ENCODE peak calls at places on chromosome 10, in ten cellular contexts. O, I, Z, X, F, J, N, K, E and G are unnamed samples.

GRCh38 chr10:70634011-70634410 is 31.5 kb upstream of the PRF1 start:
- DNase-seq in N (no peak), O (peak; percentile 61), K (no peak), Z (no peak), F (no peak), I (no peak), J (no peak), E (no peak), X (no peak), G (no peak)

GRCh38 chr10:24303522-24304310 is 94.8 kb downstream of the KIAA1217 start:
- DNase-seq in X (no peak), K (no peak), Z (no peak), F (no peak), N (no peak), E (no peak), J (no peak), O (no peak), I (no peak), G (no peak)

GRCh38 chr10:103553743-103554487 is 60.4 kb downstream of the NEURL1 start:
- DNase-seq in E (no peak), F (no peak), X (no peak), N (no peak), K (no peak), J (no peak), O (no peak), Z (no peak), I (no peak), G (no peak)

GRCh38 chr10:131700506-131700905 is 200.3 kb upstream of the PPP2R2D start:
- DNase-seq in J (no peak), O (no peak), I (no peak), K (no peak), X (no peak), Z (no peak), F (no peak), N (no peak), E (no peak), G (no peak)

GRCh38 chr10:86798030-86798429 is 41.6 kb downstream of the BMPR1A start:
- DNase-seq in N (no peak), X (no peak), K (no peak), E (no peak), F (no peak), J (no peak), I (no peak), O (no peak), Z (no peak), G (no peak)

GRCh38 chr10:359093-359492 is 223.8 kb downstream of the ZMYND11 start:
- DNase-seq in J (no peak), E (no peak), X (no peak), F (no peak), I (no peak), K (no peak), Z (no peak), N (no peak), O (no peak), G (no peak)

GRCh38 chr10:97028126-97028831 is 157.5 kb downstream of the SLIT1 start:
- DNase-seq in N (no peak), X (peak; percentile 63), J (no peak), E (no peak), I (no peak), F (no peak), K (no peak), O (peak; percentile 54), Z (no peak), G (peak; percentile 29)

GRCh38 chr10:100129424-100129823 is 47.8 kb upstream of the CPN1 start:
- DNase-seq in J (no peak), E (no peak), F (no peak), Z (no peak), X (no peak), I (no peak), N (no peak), K (no peak), O (no peak), G (no peak)

GRCh38 chr10:113646337-113647201 is 17.3 kb downstream of the NRAP start:
- DNase-seq in X (no peak), J (no peak), N (no peak), O (peak; percentile 9), I (no peak), F (no peak), Z (no peak), E (no peak), K (no peak), G (no peak)

GRCh38 chr10:92363498-92363897 is 72.5 kb downstream of the MARCHF5 start:
- DNase-seq in E (no peak), K (no peak), F (no peak), N (no peak), X (no peak), O (no peak), Z (no peak), I (no peak), J (no peak), G (no peak)

GRCh38 chr10:48589266-48589665 is 15.6 kb downstream of the ARHGAP22 start:
- DNase-seq in E (no peak), X (peak; percentile 85), I (peak; percentile 95), F (no peak), N (no peak), Z (no peak), O (peak; percentile 93), K (peak; percentile 53), J (no peak), G (peak; percentile 77)

GRCh38 chr10:92082583-92083280 is 159.2 kb downstream of the BTAF1 start:
- DNase-seq in I (no peak), O (no peak), E (no peak), X (no peak), J (no peak), F (no peak), K (no peak), N (no peak), Z (no peak), G (no peak)

GRCh38 chr10:47062801-47063200 is 151.6 kb downstream of the PTPN20 start:
- DNase-seq in O (no peak), N (no peak), I (no peak), Z (peak; percentile 47), K (no peak), J (peak; percentile 10), E (no peak), X (no peak), F (no peak), G (no peak)

GRCh38 chr10:79088176-79088575 is 19.4 kb downstream of the ZMIZ1 start:
- DNase-seq in X (no peak), I (no peak), O (peak; percentile 73), N (no peak), K (no peak), E (no peak), J (no peak), F (no peak), Z (no peak), G (no peak)

GRCh38 chr10:133209641-133210040 is 20.4 kb upstream of the UTF1 start:
- DNase-seq in Z (no peak), I (no peak), K (no peak), F (no peak), J (no peak), N (no peak), E (no peak), O (no peak), X (no peak), G (no peak)

GRCh38 chr10:88198023-88198422 is 334.6 kb downstream of the PTEN start:
- DNase-seq in K (no peak), Z (no peak), F (no peak), E (no peak), X (no peak), I (no peak), J (no peak), N (no peak), O (peak; percentile 83), G (no peak)

GRCh38 chr10:129755075-129756020 is 208.7 kb downstream of the EBF3 start:
- DNase-seq in X (no peak), I (no peak), F (no peak), J (no peak), K (no peak), N (no peak), Z (no peak), O (no peak), E (no peak), G (no peak)

GRCh38 chr10:71127773-71128172 is 84.6 kb upstream of the UNC5B start:
- DNase-seq in N (no peak), J (no peak), E (no peak), K (no peak), X (no peak), I (no peak), Z (no peak), O (no peak), F (no peak), G (no peak)

GRCh38 chr10:125038637-125039036 is 96.7 kb downstream of the ZRANB1 start:
- DNase-seq in N (no peak), I (no peak), F (no peak), O (no peak), E (no peak), Z (no peak), X (no peak), J (no peak), K (no peak), G (no peak)

GRCh38 chr10:14093735-14094484 is 236.8 kb downstream of the FRMD4A start:
- DNase-seq in Z (peak; percentile 13), F (peak; percentile 17), J (no peak), N (no peak), E (peak; percentile 23), I (no peak), O (no peak), K (peak; percentile 23), X (peak; percentile 38), G (no peak)

GRCh38 chr10:75400769-75401568 is 595 bp downstream of the ZNF503 start:
- DNase-seq in Z (peak; percentile 59), E (peak; percentile 53), O (peak; percentile 49), J (peak; percentile 61), I (peak; percentile 35), N (no peak), X (peak; percentile 79), F (peak; percentile 48), K (peak; percentile 62), G (peak; percentile 9)

GRCh38 chr10:30583778-30584415 is 45.7 kb downstream of the LYZL2 start:
- DNase-seq in X (peak; percentile 58), I (peak; percentile 55), J (no peak), K (peak; percentile 22), O (peak; percentile 94), Z (no peak), E (peak; percentile 34), N (no peak), F (no peak), G (no peak)

GRCh38 chr10:126179637-126180036 is 208.6 kb downstream of the ADAM12 start:
- DNase-seq in K (no peak), E (no peak), J (peak; percentile 93), O (no peak), I (no peak), Z (no peak), X (no peak), F (no peak), N (no peak), G (no peak)

GRCh38 chr10:78719276-78719675 is 349.5 kb upstream of the ZMIZ1 start:
- DNase-seq in I (no peak), F (no peak), K (no peak), O (no peak), X (no peak), Z (no peak), E (no peak), N (no peak), J (no peak), G (no peak)

GRCh38 chr10:78332013-78332412 is 298.4 kb downstream of the RPS24 start:
- DNase-seq in O (no peak), Z (no peak), N (no peak), K (no peak), X (no peak), E (no peak), F (no peak), J (no peak), I (no peak), G (no peak)

GRCh38 chr10:35336084-35336831 is at the start of gene CCNY:
- DNase-seq in O (peak; percentile 71), J (peak; percentile 62), I (no peak), N (peak; percentile 73), Z (peak; percentile 67), X (peak; percentile 90), K (peak; percentile 62), F (peak; percentile 67), E (peak; percentile 89), G (no peak)

GRCh38 chr10:116705498-116705897 is 36.9 kb downstream of the HSPA12A start:
- DNase-seq in K (no peak), I (no peak), N (no peak), F (no peak), X (no peak), E (no peak), J (no peak), Z (no peak), O (no peak), G (no peak)

GRCh38 chr10:73263948-73264347 is 11.5 kb upstream of the MRPS16 start:
- DNase-seq in N (no peak), K (no peak), X (peak; percentile 27), O (peak; percentile 23), F (no peak), I (no peak), Z (no peak), E (peak; percentile 24), J (peak; percentile 50), G (peak; percentile 49)